ENCODE peak calls at places on chromosome 7, in four cellular contexts. L, E, J and Z are unnamed samples.

GRCh38 chr7:121500659-121501058 is 104.6 kb upstream of the FAM3C start:
- DNase-seq in J (no peak), E (no peak), L (no peak), Z (no peak)

GRCh38 chr7:130273863-130274262 is 7.2 kb downstream of the CPA2 start:
- DNase-seq in L (no peak), E (no peak), J (no peak), Z (peak)

GRCh38 chr7:16816820-16817219 is 12.0 kb upstream of the AGR2 start:
- DNase-seq in L (no peak), J (no peak), E (no peak), Z (no peak)

GRCh38 chr7:28207486-28208158 is 27.0 kb upstream of the JAZF1 start:
- DNase-seq in L (no peak), J (no peak), E (peak), Z (no peak)

GRCh38 chr7:37074370-37074769 is 350.1 kb upstream of the AOAH start:
- DNase-seq in E (no peak), J (no peak), L (no peak), Z (no peak)

GRCh38 chr7:28239823-28240204 is 59.2 kb upstream of the JAZF1 start:
- DNase-seq in L (no peak), J (no peak), E (no peak), Z (no peak)

GRCh38 chr7:128427289-128427891 is 17.6 kb upstream of the IMPDH1 start:
- DNase-seq in J (no peak), L (peak), E (no peak), Z (peak)

GRCh38 chr7:69934475-69934903 is 336.2 kb downstream of the AUTS2 start:
- DNase-seq in J (no peak), L (no peak), E (no peak), Z (no peak)

GRCh38 chr7:142866361-142867096 is 11.7 kb downstream of the EPHB6 start:
- DNase-seq in L (peak), J (peak), E (no peak), Z (no peak)

GRCh38 chr7:12391922-12392615 is 11.6 kb downstream of the VWDE start:
- DNase-seq in E (no peak), L (no peak), J (no peak), Z (no peak)

GRCh38 chr7:48426331-48426965 is 255.2 kb downstream of the ABCA13 start:
- DNase-seq in J (no peak), L (no peak), E (no peak), Z (no peak)

GRCh38 chr7:119175916-119176627 is 951.6 kb downstream of the ANKRD7 start:
- DNase-seq in L (peak), E (peak), J (peak), Z (peak)

GRCh38 chr7:105649727-105650381 is 68.6 kb upstream of the EFCAB10 start:
- DNase-seq in E (no peak), L (no peak), J (no peak), Z (peak)

GRCh38 chr7:4128161-4128560 is 553.9 kb upstream of the FOXK1 start:
- DNase-seq in L (no peak), E (no peak), J (no peak), Z (no peak)

GRCh38 chr7:11171569-11172192 is 198.0 kb downstream of the PHF14 start:
- DNase-seq in L (no peak), E (no peak), J (no peak), Z (no peak)

GRCh38 chr7:11170863-11171568 is 197.3 kb downstream of the PHF14 start:
- DNase-seq in E (no peak), L (no peak), J (no peak), Z (no peak)

GRCh38 chr7:11166051-11166450 is 192.4 kb downstream of the PHF14 start:
- DNase-seq in J (no peak), L (no peak), E (no peak), Z (no peak)

GRCh38 chr7:11170160-11170559 is 196.5 kb downstream of the PHF14 start:
- DNase-seq in J (no peak), E (no peak), L (no peak), Z (no peak)

GRCh38 chr7:11168622-11169170 is 195.0 kb downstream of the PHF14 start:
- DNase-seq in J (no peak), L (no peak), E (no peak), Z (no peak)
- TF ChIP-seq CHD1 in J (no peak), L (no peak), E (no peak), Z (no peak)

GRCh38 chr7:3089493-3089892 is 45.8 kb upstream of the CARD11 start:
- DNase-seq in L (peak), J (peak), E (no peak), Z (peak)
- TF ChIP-seq CHD1 in L (no peak), J (no peak), E (no peak), Z (no peak)

GRCh38 chr7:107210400-107210799 is 41.6 kb downstream of the HBP1 start:
- DNase-seq in J (no peak), L (no peak), E (no peak), Z (no peak)

GRCh38 chr7:107209565-107209964 is 40.8 kb downstream of the HBP1 start:
- DNase-seq in E (no peak), J (no peak), L (no peak), Z (no peak)

GRCh38 chr7:107213945-107214344 is 45.1 kb downstream of the HBP1 start:
- DNase-seq in L (no peak), J (no peak), E (no peak), Z (no peak)

GRCh38 chr7:107212719-107213118 is 43.9 kb downstream of the HBP1 start:
- DNase-seq in E (no peak), L (no peak), J (no peak), Z (no peak)

GRCh38 chr7:107213193-107213788 is 44.5 kb downstream of the HBP1 start:
- DNase-seq in E (no peak), L (no peak), J (no peak), Z (no peak)
- TF ChIP-seq CHD1 in E (no peak), L (no peak), J (no peak), Z (no peak)

DNA sequence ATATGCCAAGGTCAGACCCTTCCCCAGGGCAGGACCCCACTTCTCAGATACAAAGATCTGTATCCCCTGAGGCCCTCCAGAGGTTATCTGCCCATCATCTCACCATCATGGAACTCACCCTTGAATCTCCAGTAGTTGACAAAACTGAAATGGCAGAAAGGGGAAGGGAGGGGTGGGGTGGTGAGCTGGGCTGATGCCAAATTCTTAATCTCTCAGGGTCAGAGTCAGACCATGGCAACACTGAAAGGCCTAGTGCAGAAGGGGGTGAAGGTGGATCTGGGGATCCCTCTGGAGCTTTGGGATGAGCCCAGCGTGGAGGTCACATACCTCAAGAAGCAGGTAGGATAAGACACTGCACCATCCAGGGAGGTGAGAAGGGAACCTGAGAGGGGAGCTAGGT is 3.1 kb downstream of the CNPY4 start:
- DNase-seq in E (no peak), L (peak), J (no peak), Z (no peak)
- TF ChIP-seq CHD1 in E (no peak), L (no peak), J (no peak), Z (no peak)